ENCODE peak calls at places on chromosome 13, in seven cellular contexts. B is WERI-Rb-1, J is stomach, C is GM06990, X is mucosa of descending colon, V is fibroblast of pulmonary artery, O is heart left ventricle. Z is an unnamed sample.

GRCh38 chr13:41915096-41915495 is 45.8 kb downstream of the VWA8 start:
- DNase-seq in B (no peak), C (no peak), J (no peak), V (no peak), O (no peak), X (no peak), Z (no peak)

GRCh38 chr13:51776179-51776578 is 27.8 kb downstream of the DHRS12 start:
- DNase-seq in J (no peak), O (no peak), C (no peak), B (no peak), X (no peak), V (no peak), Z (no peak)

GRCh38 chr13:28494861-28495585 is at the start of gene FLT1:
- DNase-seq in O (peak), J (peak), V (peak), X (peak), C (peak), B (peak), Z (no peak)

GRCh38 chr13:27401210-27401609 is 23.2 kb upstream of the GTF3A start:
- DNase-seq in C (no peak), V (no peak), B (no peak), J (no peak), X (peak), O (no peak), Z (no peak)

GRCh38 chr13:52454459-52454824 is 836 bp upstream of the CKAP2 start:
- DNase-seq in V (no peak), B (no peak), C (peak), J (no peak), O (no peak), X (peak), Z (peak)

GRCh38 chr13:30829145-30829544 is 76.9 kb upstream of the MEDAG start:
- DNase-seq in X (no peak), J (no peak), V (peak), B (no peak), O (no peak), C (no peak), Z (peak)

GRCh38 chr13:50128406-50129048 is 113.3 kb downstream of the KCNRG start:
- DNase-seq in X (no peak), J (no peak), B (no peak), C (no peak), O (no peak), V (no peak), Z (no peak)

GRCh38 chr13:83065136-83065535 is 817.1 kb downstream of the SLITRK1 start:
- DNase-seq in X (no peak), O (peak), J (no peak), V (peak), C (no peak), B (no peak), Z (peak)

GRCh38 chr13:98202026-98202425 is 25.0 kb upstream of the RNF113B start:
- DNase-seq in O (no peak), V (no peak), J (peak), C (no peak), X (peak), B (no peak), Z (no peak)

GRCh38 chr13:44620057-44620456 is 43.9 kb upstream of the TSC22D1 start:
- DNase-seq in J (no peak), O (no peak), B (no peak), X (no peak), C (no peak), V (peak), Z (peak)

GRCh38 chr13:101453784-101454201 is 1.3 kb downstream of the ITGBL1 start:
- DNase-seq in X (peak), J (peak), B (no peak), V (no peak), C (peak), O (no peak), Z (no peak)
- TF ChIP-seq CTCF in X (no peak), J (no peak), B (no peak), V (no peak), C (peak), O (no peak), Z (peak)

GRCh38 chr13:101025925-101026324 is 351.3 kb upstream of the TMTC4 start:
- DNase-seq in C (no peak), O (no peak), V (no peak), B (no peak), X (no peak), J (no peak), Z (no peak)

GRCh38 chr13:101026736-101027398 is 352.3 kb upstream of the TMTC4 start:
- DNase-seq in B (no peak), O (no peak), X (no peak), J (no peak), C (no peak), V (no peak), Z (no peak)

GRCh38 chr13:101026328-101026727 is 351.7 kb upstream of the TMTC4 start:
- DNase-seq in X (no peak), C (no peak), B (no peak), O (no peak), V (no peak), J (no peak), Z (no peak)

GRCh38 chr13:101025519-101025918 is 350.9 kb upstream of the TMTC4 start:
- DNase-seq in C (no peak), X (no peak), O (no peak), J (no peak), B (no peak), V (no peak), Z (no peak)
- H3K4me3 ChIP-seq in C (no peak), X (no peak), O (no peak), J (no peak), B (no peak), V (no peak), Z (no peak)

DNA sequence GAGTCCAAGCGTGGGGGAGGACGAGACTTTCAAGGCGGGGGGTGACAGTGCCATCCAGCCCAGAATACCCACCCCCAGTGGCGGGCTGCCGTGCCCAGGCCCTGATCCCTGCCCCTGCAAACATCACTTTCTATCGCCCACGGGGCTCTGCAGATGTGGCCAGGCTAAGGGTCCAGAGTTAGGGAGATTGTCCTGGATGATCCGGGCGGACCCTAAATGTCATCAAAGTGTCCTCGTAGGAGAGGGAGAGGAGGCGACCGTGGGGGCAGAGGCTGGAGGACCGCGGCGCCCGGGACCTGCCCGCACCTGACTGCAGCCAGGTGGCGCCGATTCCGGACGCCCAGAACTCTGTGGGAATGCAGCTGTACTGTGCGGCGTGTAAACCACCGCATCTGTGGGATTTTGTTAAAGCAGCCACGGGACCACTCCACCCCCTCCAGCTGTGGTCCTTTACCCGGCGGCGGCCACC is 32.4 kb downstream of the GJA3 start:
- DNase-seq in O (no peak), C (no peak), X (peak), B (peak), J (peak), V (no peak), Z (no peak)
- TF ChIP-seq CTCF in O (peak), C (peak), X (peak), B (peak), J (peak), V (no peak), Z (peak)

DNA sequence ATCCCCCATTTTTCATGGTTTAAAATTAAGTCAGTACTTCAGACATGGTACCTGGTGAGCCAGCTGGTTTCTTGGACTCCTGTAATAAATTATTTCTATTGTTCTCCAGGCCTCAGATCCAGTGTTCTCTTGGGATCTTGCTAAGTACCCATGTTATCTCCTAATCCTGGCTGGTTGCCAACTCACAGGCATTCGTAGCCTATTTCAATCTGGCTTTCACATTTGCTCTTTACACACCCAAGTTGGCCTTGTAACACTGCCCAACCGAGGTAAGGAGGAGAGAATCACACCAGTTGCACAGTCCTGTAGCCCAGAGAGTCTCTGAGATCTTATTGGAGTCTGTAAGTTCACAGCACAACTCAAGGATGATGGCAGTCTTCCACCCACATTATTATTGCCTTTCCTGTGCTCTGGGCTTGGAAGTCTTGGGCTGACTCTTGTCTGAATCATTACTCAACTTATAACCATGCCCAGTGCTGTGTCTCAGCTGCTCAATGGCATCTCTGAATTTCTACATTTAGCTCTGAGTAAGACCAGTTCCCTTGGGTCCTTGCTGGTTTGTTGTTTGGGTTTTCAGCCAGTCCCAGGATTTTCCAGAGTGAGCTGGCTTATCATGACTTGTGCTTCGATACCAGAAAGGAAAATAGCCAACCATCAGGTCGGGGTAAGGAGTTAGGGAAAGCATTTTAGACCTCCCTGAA is 76.6 kb upstream of the KLF12 start:
- DNase-seq in B (peak), C (no peak), V (peak), X (no peak), J (peak), O (peak), Z (peak)
- H3K4me3 ChIP-seq in B (no peak), C (no peak), V (no peak), X (no peak), J (no peak), O (no peak), Z (no peak)